ENCODE peak calls at places on chromosomes 6 and 20, in four cellular contexts. F is type B pancreatic cell; X is activated CD4-positive, CD25-positive, alpha-beta regulatory T cell treated with anti-CD3 and anti-CD28 coated beads, Interleukin-2, amount 50 U/mL, for 72 hours; C is endothelial cell. Z is an unnamed sample.

GRCh38 chr20:13819885-13820645 is 35.2 kb downstream of the NDUFAF5 start:
- DNase-seq in F (no peak), X (no peak), C (no peak), Z (peak)

GRCh38 chr6:167575201-167575696 is 250.4 kb downstream of the TTLL2 start:
- DNase-seq in F (peak), X (no peak), C (no peak), Z (no peak)

GRCh38 chr6:164665328-164665727 is 644.1 kb downstream of the C6orf118 start:
- DNase-seq in F (no peak), X (no peak), C (no peak), Z (no peak)

GRCh38 chr20:34431168-34431567 is 68.1 kb downstream of the ITCH start:
- DNase-seq in F (no peak), X (no peak), C (no peak), Z (no peak)

GRCh38 chr20:43066061-43066575 is 123.6 kb downstream of the PTPRT start:
- DNase-seq in F (no peak), X (no peak), C (no peak), Z (no peak)

GRCh38 chr20:15889073-15889923 is 684.0 kb downstream of the KIF16B start:
- DNase-seq in F (no peak), X (no peak), C (no peak), Z (no peak)

GRCh38 chr6:4620284-4621228 is 155.6 kb upstream of the CDYL start:
- DNase-seq in F (no peak), X (no peak), C (no peak), Z (no peak)

GRCh38 chr6:17418281-17419188 is 25.1 kb downstream of the CAP2 start:
- DNase-seq in F (no peak), X (no peak), C (no peak), Z (no peak)

GRCh38 chr6:21587182-21587924 is 6.2 kb upstream of the SOX4 start:
- DNase-seq in F (peak), X (no peak), C (peak), Z (peak)

GRCh38 chr6:161434921-161435411 is 161.1 kb upstream of the AGPAT4 start:
- DNase-seq in F (no peak), X (no peak), C (no peak), Z (no peak)

GRCh38 chr20:56595746-56596478 is 33.2 kb upstream of the TFAP2C start:
- DNase-seq in F (no peak), X (no peak), C (no peak), Z (peak)

GRCh38 chr6:167409689-167410088 is 84.8 kb downstream of the TTLL2 start:
- DNase-seq in F (no peak), X (no peak), C (no peak), Z (no peak)

GRCh38 chr6:5995705-5996686 is 10.7 kb downstream of the NRN1 start:
- DNase-seq in F (no peak), X (no peak), C (peak), Z (peak)